ENCODE peak calls at places on chromosomes 6 and 20, in four cellular contexts. One of them, this sample, is unnamed.

GRCh38 chr6:14235653-14236356 is 118.2 kb downstream of the CD83 start:
- DNase-seq in spleen: no peak
- DNase-seq in K562: no peak
- DNase-seq in SK-N-SH: no peak
- DNase-seq in this sample: no peak

GRCh38 chr6:134358320-134358719 is 40.4 kb upstream of the SGK1 start:
- DNase-seq in K562: no peak
- DNase-seq in SK-N-SH: peak; percentile 31
- DNase-seq in spleen: no peak
- DNase-seq in this sample: no peak

GRCh38 chr20:62301773-62302340 is 940 bp upstream of the ADRM1 start:
- DNase-seq in spleen: peak; percentile 97
- DNase-seq in K562: peak; percentile 89
- DNase-seq in SK-N-SH: peak; percentile 92
- DNase-seq in this sample: peak; percentile 97

GRCh38 chr6:152552616-152553209 is 84.4 kb downstream of the SYNE1 start:
- DNase-seq in K562: peak; percentile 39
- DNase-seq in spleen: peak; percentile 85
- DNase-seq in SK-N-SH: peak; percentile 55
- DNase-seq in this sample: peak; percentile 75

GRCh38 chr6:93423542-93423941 is 4.2 kb upstream of the EPHA7 start:
- DNase-seq in SK-N-SH: peak; percentile 31
- DNase-seq in spleen: no peak
- DNase-seq in K562: no peak
- DNase-seq in this sample: peak; percentile 70

GRCh38 chr6:9766240-9766915 is 648.5 kb downstream of the TFAP2A start:
- DNase-seq in spleen: no peak
- DNase-seq in SK-N-SH: no peak
- DNase-seq in K562: no peak
- DNase-seq in this sample: no peak

GRCh38 chr6:150720774-150721233 is 121.1 kb downstream of the PLEKHG1 start:
- DNase-seq in SK-N-SH: no peak
- DNase-seq in K562: no peak
- DNase-seq in spleen: no peak
- DNase-seq in this sample: no peak

GRCh38 chr20:8487715-8488114 is 355.6 kb downstream of the PLCB1 start:
- DNase-seq in spleen: no peak
- DNase-seq in K562: no peak
- DNase-seq in SK-N-SH: no peak
- DNase-seq in this sample: no peak

GRCh38 chr6:34792605-34793500 is 970 bp downstream of the BLTP3A start:
- DNase-seq in SK-N-SH: peak; percentile 61
- DNase-seq in spleen: peak; percentile 74
- DNase-seq in K562: no peak
- DNase-seq in this sample: peak; percentile 67

GRCh38 chr6:73393278-73393677 is 1.4 kb upstream of the DDX43 start:
- DNase-seq in spleen: no peak
- DNase-seq in K562: no peak
- DNase-seq in SK-N-SH: no peak
- DNase-seq in this sample: no peak

GRCh38 chr20:62143976-62144825 is 632 bp downstream of the SS18L1 start:
- DNase-seq in SK-N-SH: peak; percentile 85
- DNase-seq in spleen: peak; percentile 91
- DNase-seq in K562: peak; percentile 54
- DNase-seq in this sample: peak; percentile 80

GRCh38 chr6:89977808-89978748 is 83.8 kb downstream of the GJA10 start:
- DNase-seq in K562: no peak
- DNase-seq in SK-N-SH: peak; percentile 54
- DNase-seq in spleen: no peak
- DNase-seq in this sample: no peak

GRCh38 chr20:20894753-20895152 is 182.3 kb upstream of the RALGAPA2 start:
- DNase-seq in SK-N-SH: no peak
- DNase-seq in spleen: no peak
- DNase-seq in K562: no peak
- DNase-seq in this sample: no peak

GRCh38 chr6:85347787-85348186 is 102.1 kb upstream of the NT5E start:
- DNase-seq in spleen: no peak
- DNase-seq in SK-N-SH: no peak
- DNase-seq in K562: no peak
- DNase-seq in this sample: no peak

GRCh38 chr6:105178110-105178509 is 1.7 kb downstream of the POPDC3 start:
- DNase-seq in spleen: no peak
- DNase-seq in SK-N-SH: no peak
- DNase-seq in K562: no peak
- DNase-seq in this sample: no peak

GRCh38 chr6:138682722-138683521 is 90.6 kb upstream of the CCDC28A start:
- DNase-seq in SK-N-SH: no peak
- DNase-seq in spleen: no peak
- DNase-seq in K562: peak; percentile 45
- DNase-seq in this sample: no peak

GRCh38 chr6:17962436-17963031 is 24.9 kb downstream of the KIF13A start:
- DNase-seq in SK-N-SH: peak; percentile 82
- DNase-seq in K562: peak; percentile 97
- DNase-seq in spleen: no peak
- DNase-seq in this sample: peak; percentile 94

GRCh38 chr6:52493669-52494068 is 73.5 kb downstream of the EFHC1 start:
- DNase-seq in spleen: no peak
- DNase-seq in K562: no peak
- DNase-seq in SK-N-SH: no peak
- DNase-seq in this sample: no peak

GRCh38 chr6:79078057-79078969 is at the start of gene PHIP:
- DNase-seq in K562: peak; percentile 80
- DNase-seq in spleen: peak; percentile 98
- DNase-seq in SK-N-SH: peak; percentile 88
- DNase-seq in this sample: peak; percentile 98
- TF ChIP-seq POLR2AphosphoS5 in K562: peak; percentile 58
- TF ChIP-seq POLR2AphosphoS5 in spleen: peak; percentile 86
- TF ChIP-seq POLR2AphosphoS5 in SK-N-SH: peak; percentile 74
- TF ChIP-seq POLR2AphosphoS5 in this sample: peak; percentile 87

DNA sequence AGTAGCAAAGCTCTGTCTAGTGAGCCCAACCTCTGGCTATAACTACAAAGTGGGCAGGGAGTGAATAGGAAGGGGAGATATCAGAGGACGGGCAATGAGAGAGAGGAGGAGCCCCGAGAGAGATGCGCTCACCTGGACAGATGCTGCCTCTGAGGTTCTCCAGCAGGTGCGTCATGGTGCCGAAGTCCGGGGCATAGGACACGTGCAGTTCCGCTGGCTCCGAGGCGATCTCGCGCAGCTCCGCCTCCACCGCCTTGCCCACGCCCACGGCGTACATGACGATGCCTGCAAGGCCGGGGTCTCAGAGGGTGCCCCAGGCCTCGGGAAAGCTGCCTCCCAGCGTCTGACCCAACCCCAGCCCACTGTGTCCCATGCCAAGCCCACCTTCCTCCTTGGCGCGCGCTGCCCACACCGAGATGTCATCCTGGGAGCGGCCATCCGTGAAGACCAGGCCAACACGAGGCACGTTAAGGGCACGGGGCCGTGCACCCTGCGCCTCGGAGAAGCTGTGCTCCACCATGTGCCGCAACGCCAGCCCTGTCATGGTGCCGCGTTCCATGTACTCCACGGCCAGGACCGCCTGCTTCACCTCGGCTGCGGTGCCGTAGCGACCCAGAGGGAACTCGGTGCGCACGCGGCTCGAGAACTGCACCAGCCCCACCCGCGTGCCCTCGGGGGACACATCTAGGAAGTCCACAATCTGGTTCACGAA is 8.7 kb upstream of the RBPJL start:
- DNase-seq in spleen: no peak
- DNase-seq in SK-N-SH: no peak
- DNase-seq in K562: no peak
- DNase-seq in this sample: no peak
- TF ChIP-seq POLR2AphosphoS5 in spleen: no peak
- TF ChIP-seq POLR2AphosphoS5 in SK-N-SH: no peak
- TF ChIP-seq POLR2AphosphoS5 in K562: no peak
- TF ChIP-seq POLR2AphosphoS5 in this sample: no peak

DNA sequence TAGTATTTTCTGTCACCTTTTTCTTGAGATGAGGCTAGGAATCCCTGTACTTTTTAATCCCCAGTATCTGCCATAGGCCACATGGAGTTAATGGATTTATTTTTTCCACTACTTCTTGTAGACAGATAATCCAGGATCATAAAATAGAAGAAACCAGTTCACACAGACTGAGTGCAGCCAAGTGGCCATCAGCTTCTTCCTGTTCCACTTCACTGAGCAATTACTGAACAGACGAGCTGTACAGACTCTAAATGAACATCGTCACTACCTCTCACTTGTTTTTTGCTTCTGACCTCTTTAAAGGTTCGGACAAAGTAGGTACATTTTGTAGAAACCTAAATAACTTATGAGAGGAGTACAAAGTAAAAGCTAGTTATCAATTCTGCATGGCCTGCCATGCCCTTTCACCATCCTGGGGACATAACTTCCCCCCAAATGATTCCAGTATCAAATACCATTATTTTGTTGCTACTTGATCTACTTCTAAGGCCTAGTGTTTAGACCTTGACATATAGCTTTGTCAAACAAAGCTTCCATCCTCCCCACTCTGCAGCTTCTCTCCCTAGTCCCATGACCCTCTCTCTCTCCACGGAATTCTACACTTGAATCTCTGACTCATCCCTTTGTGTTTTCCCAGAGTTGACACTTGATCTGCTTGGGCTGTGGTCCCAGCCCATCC is 34.4 kb upstream of the ARHGAP18 start:
- DNase-seq in SK-N-SH: no peak
- DNase-seq in spleen: no peak
- DNase-seq in K562: no peak
- DNase-seq in this sample: peak; percentile 69
- TF ChIP-seq POLR2AphosphoS5 in SK-N-SH: peak; percentile 63
- TF ChIP-seq POLR2AphosphoS5 in spleen: no peak
- TF ChIP-seq POLR2AphosphoS5 in K562: no peak
- TF ChIP-seq POLR2AphosphoS5 in this sample: no peak

GRCh38 chr6:33613794-33614166 is 7.3 kb upstream of the ITPR3 start:
- DNase-seq in K562: no peak
- DNase-seq in spleen: no peak
- DNase-seq in SK-N-SH: no peak
- DNase-seq in this sample: peak; percentile 78
- TF ChIP-seq POLR2AphosphoS5 in K562: no peak
- TF ChIP-seq POLR2AphosphoS5 in spleen: no peak
- TF ChIP-seq POLR2AphosphoS5 in SK-N-SH: no peak
- TF ChIP-seq POLR2AphosphoS5 in this sample: no peak

GRCh38 chr20:50304883-50305635 is 114.4 kb downstream of the CEBPB start:
- DNase-seq in spleen: peak; percentile 75
- DNase-seq in SK-N-SH: peak; percentile 67
- DNase-seq in K562: no peak
- DNase-seq in this sample: peak; percentile 100
- TF ChIP-seq POLR2AphosphoS5 in spleen: peak; percentile 60
- TF ChIP-seq POLR2AphosphoS5 in SK-N-SH: no peak
- TF ChIP-seq POLR2AphosphoS5 in K562: no peak
- TF ChIP-seq POLR2AphosphoS5 in this sample: peak; percentile 91

GRCh38 chr20:6007529-6008103 is 46.2 kb downstream of the LRRN4 start:
- DNase-seq in SK-N-SH: no peak
- DNase-seq in spleen: no peak
- DNase-seq in K562: no peak
- DNase-seq in this sample: no peak
- TF ChIP-seq POLR2AphosphoS5 in SK-N-SH: no peak
- TF ChIP-seq POLR2AphosphoS5 in spleen: no peak
- TF ChIP-seq POLR2AphosphoS5 in K562: no peak
- TF ChIP-seq POLR2AphosphoS5 in this sample: no peak

This sample was measured in sigmoid colon.